ENCODE peak calls at places on chromosome 9, in six cellular contexts. One of them, this sample, is unnamed. For H3K27me3, the result is how much of the 10 kb centered on the place peaks cover.

GRCh38 chr9:89865981-89866380 is 261.2 kb downstream of the GADD45G start:
- DNase-seq in brain microvascular endothelial cell: no peak
- DNase-seq in mesenchymal stem cell: no peak
- DNase-seq in aorta: peak
- DNase-seq in upper lobe of right lung: peak
- DNase-seq in dorsolateral prefrontal cortex: no peak
- DNase-seq in this sample: no peak

GRCh38 chr9:98790601-98791146 is 5.7 kb downstream of the ANKS6 start:
- DNase-seq in brain microvascular endothelial cell: no peak
- DNase-seq in upper lobe of right lung: no peak
- DNase-seq in dorsolateral prefrontal cortex: no peak
- DNase-seq in aorta: no peak
- DNase-seq in mesenchymal stem cell: no peak
- DNase-seq in this sample: no peak

GRCh38 chr9:8365029-8365428 is 565.5 kb upstream of the DMAC1 start:
- DNase-seq in mesenchymal stem cell: peak
- DNase-seq in dorsolateral prefrontal cortex: no peak
- DNase-seq in aorta: no peak
- DNase-seq in brain microvascular endothelial cell: peak
- DNase-seq in upper lobe of right lung: no peak
- DNase-seq in this sample: no peak

GRCh38 chr9:137313326-137313920 is 11.4 kb upstream of the NRARP start:
- DNase-seq in dorsolateral prefrontal cortex: no peak
- DNase-seq in mesenchymal stem cell: no peak
- DNase-seq in brain microvascular endothelial cell: no peak
- DNase-seq in aorta: peak
- DNase-seq in upper lobe of right lung: peak
- DNase-seq in this sample: no peak

GRCh38 chr9:115115117-115115880 is 2.7 kb downstream of the TNC start:
- DNase-seq in dorsolateral prefrontal cortex: no peak
- DNase-seq in brain microvascular endothelial cell: no peak
- DNase-seq in aorta: no peak
- DNase-seq in upper lobe of right lung: no peak
- DNase-seq in mesenchymal stem cell: no peak
- DNase-seq in this sample: no peak

GRCh38 chr9:124196814-124197176 is 61.0 kb upstream of the NEK6 start:
- DNase-seq in mesenchymal stem cell: no peak
- DNase-seq in aorta: no peak
- DNase-seq in brain microvascular endothelial cell: no peak
- DNase-seq in upper lobe of right lung: no peak
- DNase-seq in dorsolateral prefrontal cortex: no peak
- DNase-seq in this sample: no peak

GRCh38 chr9:122281368-122281767 is 16.7 kb downstream of the MRRF start:
- DNase-seq in upper lobe of right lung: no peak
- DNase-seq in brain microvascular endothelial cell: no peak
- DNase-seq in aorta: no peak
- DNase-seq in mesenchymal stem cell: no peak
- DNase-seq in dorsolateral prefrontal cortex: no peak
- DNase-seq in this sample: no peak

GRCh38 chr9:121357011-121357410 is 13.0 kb downstream of the STOM start:
- DNase-seq in brain microvascular endothelial cell: no peak
- DNase-seq in aorta: no peak
- DNase-seq in upper lobe of right lung: no peak
- DNase-seq in mesenchymal stem cell: no peak
- DNase-seq in dorsolateral prefrontal cortex: no peak
- DNase-seq in this sample: no peak

GRCh38 chr9:104858846-104859245 is 69.1 kb downstream of the ABCA1 start:
- DNase-seq in aorta: no peak
- DNase-seq in brain microvascular endothelial cell: no peak
- DNase-seq in mesenchymal stem cell: no peak
- DNase-seq in dorsolateral prefrontal cortex: no peak
- DNase-seq in upper lobe of right lung: no peak
- DNase-seq in this sample: no peak

GRCh38 chr9:126166866-126167265 is 159.8 kb upstream of the MVB12B start:
- DNase-seq in brain microvascular endothelial cell: no peak
- DNase-seq in dorsolateral prefrontal cortex: no peak
- DNase-seq in mesenchymal stem cell: no peak
- DNase-seq in upper lobe of right lung: peak
- DNase-seq in aorta: no peak
- DNase-seq in this sample: no peak
- H3K27me3 ChIP-seq in brain microvascular endothelial cell: under half
- H3K27me3 ChIP-seq in dorsolateral prefrontal cortex: under half
- H3K27me3 ChIP-seq in mesenchymal stem cell: under half
- H3K27me3 ChIP-seq in upper lobe of right lung: under half
- H3K27me3 ChIP-seq in aorta: under half
- H3K27me3 ChIP-seq in this sample: under half

GRCh38 chr9:128459011-128459410 is 3.2 kb downstream of the ODF2 start:
- DNase-seq in mesenchymal stem cell: no peak
- DNase-seq in aorta: no peak
- DNase-seq in upper lobe of right lung: no peak
- DNase-seq in brain microvascular endothelial cell: no peak
- DNase-seq in dorsolateral prefrontal cortex: no peak
- DNase-seq in this sample: no peak
- H3K27ac ChIP-seq in mesenchymal stem cell: no peak
- H3K27ac ChIP-seq in aorta: no peak
- H3K27ac ChIP-seq in upper lobe of right lung: no peak
- H3K27ac ChIP-seq in brain microvascular endothelial cell: no peak
- H3K27ac ChIP-seq in dorsolateral prefrontal cortex: no peak
- H3K27ac ChIP-seq in this sample: no peak

GRCh38 chr9:21965401-21965951 is 28.7 kb downstream of the CDKN2A start:
- DNase-seq in aorta: peak
- DNase-seq in upper lobe of right lung: peak
- DNase-seq in mesenchymal stem cell: peak
- DNase-seq in dorsolateral prefrontal cortex: no peak
- DNase-seq in brain microvascular endothelial cell: peak
- DNase-seq in this sample: peak

GRCh38 chr9:21967707-21968106 is 26.5 kb downstream of the CDKN2A start:
- DNase-seq in dorsolateral prefrontal cortex: no peak
- DNase-seq in upper lobe of right lung: no peak
- DNase-seq in brain microvascular endothelial cell: no peak
- DNase-seq in aorta: no peak
- DNase-seq in mesenchymal stem cell: no peak
- DNase-seq in this sample: no peak

GRCh38 chr9:21968331-21969010 is 25.7 kb downstream of the CDKN2A start:
- DNase-seq in aorta: no peak
- DNase-seq in brain microvascular endothelial cell: no peak
- DNase-seq in upper lobe of right lung: no peak
- DNase-seq in dorsolateral prefrontal cortex: no peak
- DNase-seq in mesenchymal stem cell: peak
- DNase-seq in this sample: no peak

GRCh38 chr9:21966140-21966851 is 27.9 kb downstream of the CDKN2A start:
- DNase-seq in upper lobe of right lung: no peak
- DNase-seq in dorsolateral prefrontal cortex: no peak
- DNase-seq in brain microvascular endothelial cell: no peak
- DNase-seq in mesenchymal stem cell: no peak
- DNase-seq in aorta: peak
- DNase-seq in this sample: no peak

GRCh38 chr9:21967169-21967568 is 27.0 kb downstream of the CDKN2A start:
- DNase-seq in aorta: peak
- DNase-seq in mesenchymal stem cell: no peak
- DNase-seq in upper lobe of right lung: no peak
- DNase-seq in dorsolateral prefrontal cortex: no peak
- DNase-seq in brain microvascular endothelial cell: no peak
- DNase-seq in this sample: no peak
- H3K27me3 ChIP-seq in aorta: under half
- H3K27me3 ChIP-seq in mesenchymal stem cell: under half
- H3K27me3 ChIP-seq in upper lobe of right lung: half or more
- H3K27me3 ChIP-seq in dorsolateral prefrontal cortex: half or more
- H3K27me3 ChIP-seq in brain microvascular endothelial cell: under half
- H3K27me3 ChIP-seq in this sample: half or more

GRCh38 chr9:71984388-71985069 is 73.1 kb downstream of the C9orf85 start:
- DNase-seq in brain microvascular endothelial cell: peak
- DNase-seq in mesenchymal stem cell: peak
- DNase-seq in dorsolateral prefrontal cortex: no peak
- DNase-seq in aorta: peak
- DNase-seq in upper lobe of right lung: no peak
- DNase-seq in this sample: peak
- H3K27ac ChIP-seq in brain microvascular endothelial cell: no peak
- H3K27ac ChIP-seq in mesenchymal stem cell: no peak
- H3K27ac ChIP-seq in dorsolateral prefrontal cortex: no peak
- H3K27ac ChIP-seq in aorta: no peak
- H3K27ac ChIP-seq in upper lobe of right lung: no peak
- H3K27ac ChIP-seq in this sample: no peak

GRCh38 chr9:85404911-85405580 is 336.7 kb downstream of the AGTPBP1 start:
- DNase-seq in brain microvascular endothelial cell: no peak
- DNase-seq in dorsolateral prefrontal cortex: no peak
- DNase-seq in mesenchymal stem cell: no peak
- DNase-seq in upper lobe of right lung: no peak
- DNase-seq in aorta: no peak
- DNase-seq in this sample: no peak
- H3K27me3 ChIP-seq in brain microvascular endothelial cell: under half
- H3K27me3 ChIP-seq in dorsolateral prefrontal cortex: under half
- H3K27me3 ChIP-seq in mesenchymal stem cell: under half
- H3K27me3 ChIP-seq in upper lobe of right lung: under half
- H3K27me3 ChIP-seq in aorta: under half
- H3K27me3 ChIP-seq in this sample: under half

GRCh38 chr9:131980267-131980916 is 99.3 kb downstream of the MED27 start:
- DNase-seq in mesenchymal stem cell: no peak
- DNase-seq in brain microvascular endothelial cell: no peak
- DNase-seq in dorsolateral prefrontal cortex: no peak
- DNase-seq in upper lobe of right lung: no peak
- DNase-seq in aorta: no peak
- DNase-seq in this sample: no peak
- H3K27ac ChIP-seq in mesenchymal stem cell: no peak
- H3K27ac ChIP-seq in brain microvascular endothelial cell: no peak
- H3K27ac ChIP-seq in dorsolateral prefrontal cortex: no peak
- H3K27ac ChIP-seq in upper lobe of right lung: no peak
- H3K27ac ChIP-seq in aorta: no peak
- H3K27ac ChIP-seq in this sample: no peak

DNA sequence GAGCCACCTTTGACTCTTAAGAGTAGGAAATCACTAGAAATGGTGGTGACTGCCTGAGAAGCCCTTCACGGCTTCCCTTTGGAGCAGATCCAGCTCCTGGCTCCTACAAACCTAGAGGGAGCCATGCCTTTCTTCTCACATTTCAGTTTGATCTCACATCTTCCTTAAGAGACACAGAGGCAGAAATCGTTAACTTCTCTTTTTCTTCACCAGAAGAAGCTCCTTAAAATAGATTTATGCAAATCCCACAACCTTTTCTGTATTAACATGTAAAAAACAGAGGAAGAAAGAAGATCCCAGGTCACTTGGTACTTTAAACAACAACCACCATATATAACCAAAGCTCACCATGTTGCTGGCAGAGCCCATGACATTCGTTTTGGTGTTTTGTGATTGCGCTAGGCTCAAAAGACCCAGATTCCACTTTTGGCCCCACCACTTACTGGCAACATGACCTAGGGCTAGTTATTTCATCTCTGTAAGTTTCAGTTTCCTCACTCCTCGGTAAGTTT is 29.6 kb downstream of the PAX5 start:
- DNase-seq in aorta: no peak
- DNase-seq in brain microvascular endothelial cell: no peak
- DNase-seq in mesenchymal stem cell: no peak
- DNase-seq in upper lobe of right lung: no peak
- DNase-seq in dorsolateral prefrontal cortex: no peak
- DNase-seq in this sample: no peak
- H3K27me3 ChIP-seq in aorta: under half
- H3K27me3 ChIP-seq in brain microvascular endothelial cell: half or more
- H3K27me3 ChIP-seq in mesenchymal stem cell: half or more
- H3K27me3 ChIP-seq in upper lobe of right lung: half or more
- H3K27me3 ChIP-seq in dorsolateral prefrontal cortex: half or more
- H3K27me3 ChIP-seq in this sample: half or more

GRCh38 chr9:133979921-133980863 is 11.9 kb downstream of the VAV2 start:
- DNase-seq in upper lobe of right lung: peak
- DNase-seq in dorsolateral prefrontal cortex: peak
- DNase-seq in aorta: peak
- DNase-seq in mesenchymal stem cell: no peak
- DNase-seq in brain microvascular endothelial cell: no peak
- DNase-seq in this sample: no peak

GRCh38 chr9:133977421-133978201 is 14.5 kb downstream of the VAV2 start:
- DNase-seq in dorsolateral prefrontal cortex: no peak
- DNase-seq in aorta: peak
- DNase-seq in brain microvascular endothelial cell: no peak
- DNase-seq in mesenchymal stem cell: no peak
- DNase-seq in upper lobe of right lung: peak
- DNase-seq in this sample: no peak

GRCh38 chr9:133980864-133981588 is 11.1 kb downstream of the VAV2 start:
- DNase-seq in aorta: peak
- DNase-seq in brain microvascular endothelial cell: no peak
- DNase-seq in upper lobe of right lung: peak
- DNase-seq in mesenchymal stem cell: no peak
- DNase-seq in dorsolateral prefrontal cortex: no peak
- DNase-seq in this sample: no peak

GRCh38 chr9:133978226-133979123 is 13.6 kb downstream of the VAV2 start:
- DNase-seq in brain microvascular endothelial cell: no peak
- DNase-seq in dorsolateral prefrontal cortex: no peak
- DNase-seq in aorta: peak
- DNase-seq in upper lobe of right lung: peak
- DNase-seq in mesenchymal stem cell: no peak
- DNase-seq in this sample: no peak

GRCh38 chr9:133979124-133979920 is 12.8 kb downstream of the VAV2 start:
- DNase-seq in upper lobe of right lung: peak
- DNase-seq in dorsolateral prefrontal cortex: no peak
- DNase-seq in mesenchymal stem cell: peak
- DNase-seq in brain microvascular endothelial cell: no peak
- DNase-seq in aorta: peak
- DNase-seq in this sample: no peak
- H3K27ac ChIP-seq in upper lobe of right lung: peak
- H3K27ac ChIP-seq in dorsolateral prefrontal cortex: peak
- H3K27ac ChIP-seq in mesenchymal stem cell: peak
- H3K27ac ChIP-seq in brain microvascular endothelial cell: no peak
- H3K27ac ChIP-seq in aorta: no peak
- H3K27ac ChIP-seq in this sample: no peak

GRCh38 chr9:76707510-76707909 is 56.7 kb upstream of the PCA3 start:
- DNase-seq in upper lobe of right lung: no peak
- DNase-seq in aorta: no peak
- DNase-seq in dorsolateral prefrontal cortex: no peak
- DNase-seq in brain microvascular endothelial cell: no peak
- DNase-seq in mesenchymal stem cell: no peak
- DNase-seq in this sample: no peak
- H3K27me3 ChIP-seq in upper lobe of right lung: under half
- H3K27me3 ChIP-seq in aorta: under half
- H3K27me3 ChIP-seq in dorsolateral prefrontal cortex: under half
- H3K27me3 ChIP-seq in brain microvascular endothelial cell: under half
- H3K27me3 ChIP-seq in mesenchymal stem cell: under half
- H3K27me3 ChIP-seq in this sample: under half

GRCh38 chr9:17764306-17764705 is 185.4 kb downstream of the SH3GL2 start:
- DNase-seq in brain microvascular endothelial cell: no peak
- DNase-seq in dorsolateral prefrontal cortex: no peak
- DNase-seq in upper lobe of right lung: no peak
- DNase-seq in aorta: no peak
- DNase-seq in mesenchymal stem cell: no peak
- DNase-seq in this sample: no peak
- H3K27ac ChIP-seq in brain microvascular endothelial cell: no peak
- H3K27ac ChIP-seq in dorsolateral prefrontal cortex: no peak
- H3K27ac ChIP-seq in upper lobe of right lung: no peak
- H3K27ac ChIP-seq in aorta: no peak
- H3K27ac ChIP-seq in mesenchymal stem cell: no peak
- H3K27ac ChIP-seq in this sample: no peak